ENCODE peak calls at places on chromosome 17, in eight cellular contexts. X is lower leg skin, F is cardiac muscle cell, T is epithelial cell of esophagus, Q is HFFc6, R is DND-41, D is endothelial cell, J is AG09319. A is an unnamed sample.

GRCh38 chr17:65074778-65075250 is 18.3 kb upstream of the GNA13 start:
- DNase-seq in D (peak), R (no peak), J (no peak), Q (no peak), X (no peak), T (no peak), F (peak), A (peak)

GRCh38 chr17:42409467-42410351 is 13.3 kb downstream of the CAVIN1 start:
- DNase-seq in J (peak), Q (peak), T (peak), X (peak), R (no peak), F (peak), D (no peak), A (peak)

GRCh38 chr17:83187782-83188311 is 108.4 kb downstream of the METRNL start:
- DNase-seq in R (no peak), D (no peak), T (no peak), J (no peak), X (no peak), F (no peak), Q (no peak), A (no peak)

GRCh38 chr17:82127704-82128103 is 29.7 kb upstream of the FASN start:
- DNase-seq in R (no peak), T (no peak), Q (no peak), F (no peak), X (no peak), J (no peak), D (no peak), A (no peak)

GRCh38 chr17:59004338-59005111 is 102.2 kb downstream of the TRIM37 start:
- DNase-seq in F (peak), T (peak), X (peak), D (peak), Q (peak), R (peak), J (peak), A (peak)

GRCh38 chr17:57459286-57459915 is 203.1 kb downstream of the MSI2 start:
- DNase-seq in R (no peak), X (no peak), F (peak), J (no peak), T (peak), D (no peak), Q (peak), A (peak)

GRCh38 chr17:34589120-34589965 is 10.0 kb downstream of the TMEM132E start:
- DNase-seq in Q (no peak), X (no peak), R (no peak), J (no peak), D (no peak), T (no peak), F (no peak), A (no peak)

GRCh38 chr17:185445-186138 is 4.1 kb upstream of the DOC2B start:
- DNase-seq in X (no peak), F (no peak), J (no peak), T (peak), Q (no peak), D (no peak), R (no peak), A (no peak)

GRCh38 chr17:48149174-48150106 is 41.9 kb downstream of the SNX11 start:
- DNase-seq in J (no peak), D (peak), F (peak), X (no peak), T (no peak), R (no peak), Q (no peak), A (no peak)

GRCh38 chr17:63547083-63547523 is 3.2 kb upstream of the DCAF7 start:
- DNase-seq in R (no peak), X (no peak), F (no peak), Q (no peak), D (no peak), T (no peak), J (no peak), A (no peak)

GRCh38 chr17:82786427-82786826 is 34.6 kb downstream of the TBCD start:
- DNase-seq in J (no peak), R (no peak), F (no peak), X (no peak), T (peak), D (no peak), Q (no peak), A (no peak)

GRCh38 chr17:33521784-33522183 is 228.7 kb upstream of the ASIC2 start:
- DNase-seq in Q (no peak), D (peak), R (peak), F (no peak), T (no peak), X (no peak), J (no peak), A (no peak)
- TF ChIP-seq CTCF in Q (no peak), D (peak), R (peak), F (peak), T (no peak), X (no peak), J (no peak), A (no peak)

GRCh38 chr17:77580531-77580930 is 378.0 kb upstream of the TNRC6C start:
- DNase-seq in Q (no peak), X (peak), D (no peak), T (no peak), J (no peak), F (no peak), R (no peak), A (no peak)

GRCh38 chr17:77579131-77579530 is 379.4 kb upstream of the TNRC6C start:
- DNase-seq in T (no peak), F (no peak), R (no peak), J (no peak), D (no peak), X (peak), Q (no peak), A (no peak)

GRCh38 chr17:77580956-77581355 is 377.5 kb upstream of the TNRC6C start:
- DNase-seq in F (no peak), J (no peak), D (no peak), Q (no peak), X (peak), R (no peak), T (no peak), A (no peak)

GRCh38 chr17:77581480-77581879 is 377.0 kb upstream of the TNRC6C start:
- DNase-seq in X (peak), T (peak), D (no peak), Q (peak), F (peak), R (no peak), J (no peak), A (peak)

GRCh38 chr17:77579717-77580116 is 378.8 kb upstream of the TNRC6C start:
- DNase-seq in T (peak), J (no peak), R (no peak), D (no peak), Q (no peak), X (no peak), F (no peak), A (no peak)
- TF ChIP-seq CTCF in T (no peak), J (no peak), R (no peak), D (no peak), Q (no peak), X (no peak), F (no peak), A (no peak)

GRCh38 chr17:40718904-40719303 is 15.4 kb upstream of the KRT24 start:
- DNase-seq in T (no peak), J (no peak), D (no peak), Q (no peak), F (no peak), R (no peak), X (no peak), A (peak)

GRCh38 chr17:40717776-40718175 is 14.2 kb upstream of the KRT24 start:
- DNase-seq in X (no peak), T (no peak), F (no peak), J (no peak), D (no peak), R (no peak), Q (no peak), A (no peak)

GRCh38 chr17:40714473-40714872 is 10.9 kb upstream of the KRT24 start:
- DNase-seq in D (no peak), T (no peak), R (no peak), Q (no peak), X (no peak), F (no peak), J (no peak), A (no peak)
- TF ChIP-seq CTCF in D (no peak), T (no peak), R (no peak), Q (no peak), X (no peak), F (no peak), J (peak), A (no peak)

GRCh38 chr17:54013117-54013516 is 190.4 kb downstream of the KIF2B start:
- DNase-seq in X (no peak), R (no peak), T (no peak), Q (no peak), F (no peak), J (no peak), D (no peak), A (no peak)
- TF ChIP-seq CTCF in X (no peak), R (no peak), T (no peak), Q (no peak), F (no peak), J (no peak), D (no peak), A (no peak)

DNA sequence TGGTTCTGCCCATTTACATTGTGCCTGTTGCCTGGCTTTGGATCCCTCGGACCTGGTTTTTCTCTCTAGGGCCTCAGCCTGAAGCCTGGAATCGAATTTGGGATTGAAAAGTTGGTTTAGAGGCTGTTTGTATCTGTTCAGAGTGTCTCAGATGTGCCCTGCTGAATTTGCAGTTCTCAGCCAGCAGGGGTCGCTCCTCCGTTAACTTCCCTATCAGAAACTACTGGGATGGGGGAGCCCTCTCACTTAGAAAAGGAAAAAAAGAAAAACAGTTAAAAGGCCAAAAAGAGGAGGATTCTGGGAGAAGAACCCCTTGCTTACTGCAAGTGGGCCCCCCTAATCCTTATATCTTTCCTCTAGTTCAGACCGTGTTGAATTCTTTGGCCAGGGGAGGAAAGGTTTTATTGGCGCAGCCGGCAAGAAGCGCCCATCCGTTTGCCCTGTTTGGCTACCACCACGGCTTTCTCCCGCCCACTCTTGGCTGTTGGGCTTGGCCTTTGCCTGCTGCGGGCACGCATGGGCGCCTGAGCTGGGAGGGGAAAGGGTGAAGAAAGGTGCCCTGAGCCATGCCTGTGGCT is 8.7 kb downstream of the FZD2 start:
- DNase-seq in R (no peak), J (no peak), X (no peak), T (no peak), F (no peak), Q (no peak), D (no peak), A (no peak)
- TF ChIP-seq CTCF in R (peak), J (peak), X (no peak), T (peak), F (peak), Q (peak), D (peak), A (peak)

DNA sequence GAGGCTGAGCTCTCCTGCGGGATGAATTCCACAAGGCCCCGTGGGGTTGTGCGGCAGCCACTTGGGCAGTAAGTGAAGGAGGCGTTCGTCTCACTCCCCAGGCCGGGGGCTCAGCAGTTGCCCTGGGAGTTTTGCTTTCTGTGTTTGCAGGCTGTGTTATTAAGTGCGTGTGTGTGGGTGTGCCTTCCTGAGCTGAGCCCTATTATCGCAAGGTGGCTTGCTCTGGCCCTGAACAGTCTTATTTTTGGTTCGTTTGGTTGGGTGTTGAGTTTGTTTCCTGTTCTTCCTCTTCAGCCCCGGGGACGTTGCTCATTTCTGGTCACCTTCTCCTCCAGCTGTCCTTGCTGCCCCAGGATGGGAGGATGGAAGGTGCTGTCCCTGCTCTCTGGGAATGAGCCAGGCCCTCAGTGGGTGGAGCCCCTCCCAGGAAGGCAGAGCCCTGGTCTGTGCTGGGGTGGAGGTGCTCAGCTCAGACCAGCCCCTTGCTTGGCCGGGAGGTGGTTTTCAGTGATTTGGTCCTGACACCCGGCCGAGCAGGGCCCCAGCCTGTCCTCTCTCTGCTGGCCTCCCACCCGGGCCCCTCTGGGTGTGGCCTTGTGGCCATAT is 28.6 kb downstream of the BAIAP2 start:
- DNase-seq in R (no peak), T (no peak), D (no peak), J (no peak), Q (no peak), X (no peak), F (no peak), A (no peak)
- TF ChIP-seq CTCF in R (no peak), T (no peak), D (no peak), J (no peak), Q (no peak), X (no peak), F (no peak), A (no peak)

GRCh38 chr17:68522266-68522665 is 10.0 kb downstream of the PRKAR1A start:
- DNase-seq in D (no peak), X (no peak), T (no peak), F (no peak), R (no peak), J (no peak), Q (no peak), A (peak)
- TF ChIP-seq CTCF in D (no peak), X (no peak), T (no peak), F (no peak), R (no peak), J (no peak), Q (no peak), A (no peak)